ENCODE peak calls at places on chromosomes 4 and X, in four cellular contexts. E, C, O and B are unnamed samples.

GRCh38 chrX:10769696-10770619 is 149.6 kb upstream of the MID1 start:
- DNase-seq in E (no peak), C (no peak), O (no peak), B (no peak)

GRCh38 chr4:112330921-112331320 is 33.8 kb downstream of the ALPK1 start:
- DNase-seq in E (no peak), C (no peak), O (no peak), B (no peak)

GRCh38 chr4:82798168-82799005 is at the start of gene SCD5:
- DNase-seq in E (peak; percentile 60), C (no peak), O (no peak), B (peak; percentile 66)

GRCh38 chrX:17022205-17022604 is 75.7 kb downstream of the REPS2 start:
- DNase-seq in E (no peak), C (no peak), O (no peak), B (no peak)

GRCh38 chr4:145814246-145814645 is 124.4 kb downstream of the ZNF827 start:
- DNase-seq in E (no peak), C (no peak), O (no peak), B (no peak)

GRCh38 chr4:11487876-11488545 is 59.3 kb upstream of the HS3ST1 start:
- DNase-seq in E (no peak), C (no peak), O (no peak), B (no peak)

GRCh38 chr4:40335508-40335860 is 351 bp downstream of the CHRNA9 start:
- DNase-seq in E (no peak), C (no peak), O (no peak), B (no peak)

GRCh38 chr4:3416821-3417221 is 24.9 kb upstream of the HGFAC start:
- DNase-seq in E (no peak), C (no peak), O (no peak), B (no peak)

GRCh38 chr4:830776-831482 is 5.0 kb upstream of the CPLX1 start:
- DNase-seq in E (no peak), C (no peak), O (no peak), B (no peak)

GRCh38 chrX:9166566-9166909 is 132.6 kb upstream of the FAM9B start:
- DNase-seq in E (no peak), C (no peak), O (no peak), B (no peak)
- TF ChIP-seq TARDBP in E (no peak), C (no peak), O (no peak), B (no peak)

GRCh38 chr4:61532324-61532723 is 332.2 kb downstream of the ADGRL3 start:
- DNase-seq in E (no peak), C (no peak), O (no peak), B (no peak)
- TF ChIP-seq FOXM1 in E (no peak), C (no peak), O (no peak), B (no peak)

DNA sequence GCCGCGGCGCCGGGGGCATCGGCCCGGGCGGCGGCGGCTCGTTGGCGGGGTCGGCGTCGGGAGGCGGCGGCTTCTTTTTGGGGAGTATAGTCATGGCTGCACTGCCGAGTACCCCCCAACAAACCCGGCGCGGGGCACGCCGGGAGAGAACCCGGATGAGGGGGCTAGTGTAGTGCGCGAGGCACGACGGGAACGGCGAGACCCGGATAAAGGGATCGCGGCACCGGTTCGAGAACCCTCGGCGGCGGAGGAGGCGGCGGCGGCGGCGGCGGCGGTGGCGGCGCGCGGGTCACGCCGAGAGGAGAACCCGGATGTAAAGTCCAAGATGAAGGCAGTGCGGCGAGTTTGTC is at the start of gene OTUD5:
- DNase-seq in E (peak; percentile 77), C (no peak), O (peak; percentile 39), B (peak; percentile 64)
- TF ChIP-seq TARDBP in E (no peak), C (no peak), O (no peak), B (no peak)

GRCh38 chrX:7889138-7889537 is 38.1 kb downstream of the PNPLA4 start:
- DNase-seq in E (no peak), C (no peak), O (no peak), B (no peak)
- TF ChIP-seq FOXM1 in E (no peak), C (no peak), O (no peak), B (no peak)